ENCODE peak calls at places on chromosomes 13 and 19, in five cellular contexts. T is fibroblast of villous mesenchyme, J is heart left ventricle, Y is retinal pigment epithelial cell, L is PC-3. D is an unnamed sample.

GRCh38 chr13:32042567-32042966 is 11.0 kb downstream of the FRY start:
- DNase-seq in T (no peak), Y (no peak), L (no peak), J (no peak), D (no peak)

GRCh38 chr13:44237276-44237767 is 136.3 kb upstream of the SERP2 start:
- DNase-seq in T (peak), Y (no peak), J (peak), L (peak), D (peak)

GRCh38 chr19:46761418-46761831 is 15.2 kb upstream of the STRN4 start:
- DNase-seq in L (no peak), T (peak), Y (no peak), J (no peak), D (peak)

GRCh38 chr13:73385848-73386247 is 327.0 kb downstream of the KLF5 start:
- DNase-seq in Y (no peak), J (no peak), T (peak), L (no peak), D (no peak)

GRCh38 chr19:4636151-4636717 is 3.1 kb upstream of the TNFAIP8L1 start:
- DNase-seq in L (peak), T (peak), J (peak), Y (no peak), D (no peak)

GRCh38 chr19:3039125-3039524 is 10.0 kb upstream of the TLE2 start:
- DNase-seq in T (no peak), Y (no peak), J (no peak), L (no peak), D (no peak)

GRCh38 chr19:19997656-19998268 is 41.5 kb downstream of the ZNF682 start:
- DNase-seq in J (peak), T (no peak), L (no peak), Y (no peak), D (no peak)

GRCh38 chr13:114131581-114132418 is 623 bp downstream of the RASA3 start:
- DNase-seq in L (no peak), T (no peak), J (no peak), Y (no peak), D (no peak)

GRCh38 chr13:104143760-104144406 is 1077.7 kb upstream of the SLC10A2 start:
- DNase-seq in Y (no peak), L (peak), T (no peak), J (no peak), D (no peak)

GRCh38 chr19:7994923-7995682 is 10.3 kb downstream of the ELAVL1 start:
- DNase-seq in Y (no peak), L (no peak), T (peak), J (no peak), D (no peak)
- TF ChIP-seq CTCF in Y (no peak), L (no peak), T (no peak), J (no peak), D (no peak)

GRCh38 chr19:35232912-35233311 is 4.4 kb upstream of the FAM187B start:
- DNase-seq in J (no peak), Y (no peak), L (no peak), T (no peak), D (no peak)

GRCh38 chr19:35240322-35240721 is 8.5 kb upstream of the LSR start:
- DNase-seq in T (no peak), L (no peak), J (no peak), Y (no peak), D (no peak)

GRCh38 chr19:35231956-35232746 is 3.6 kb upstream of the FAM187B start:
- DNase-seq in Y (no peak), L (no peak), T (no peak), J (no peak), D (no peak)

GRCh38 chr19:35241417-35241816 is 7.4 kb upstream of the LSR start:
- DNase-seq in T (no peak), J (no peak), L (no peak), Y (no peak), D (no peak)

GRCh38 chr19:35236638-35237400 is 8.3 kb upstream of the FAM187B start:
- DNase-seq in J (no peak), T (no peak), L (peak), Y (no peak), D (no peak)
- TF ChIP-seq CTCF in J (no peak), T (peak), L (no peak), Y (no peak), D (no peak)

GRCh38 chr19:13152854-13153626 is 2.8 kb downstream of the IER2 start:
- DNase-seq in L (peak), Y (peak), J (peak), T (peak), D (peak)
- TF ChIP-seq CTCF in L (peak), Y (peak), J (peak), T (no peak), D (peak)

GRCh38 chr19:58407658-58408151 is 744 bp upstream of the ZNF584 start:
- DNase-seq in T (peak), L (no peak), J (no peak), Y (no peak), D (no peak)

GRCh38 chr19:58409010-58409790 is 751 bp downstream of the ZNF584 start:
- DNase-seq in T (no peak), Y (no peak), J (no peak), L (peak), D (no peak)

GRCh38 chr19:58406818-58407657 is 1.4 kb upstream of the ZNF584 start:
- DNase-seq in L (no peak), Y (no peak), J (no peak), T (no peak), D (no peak)

DNA sequence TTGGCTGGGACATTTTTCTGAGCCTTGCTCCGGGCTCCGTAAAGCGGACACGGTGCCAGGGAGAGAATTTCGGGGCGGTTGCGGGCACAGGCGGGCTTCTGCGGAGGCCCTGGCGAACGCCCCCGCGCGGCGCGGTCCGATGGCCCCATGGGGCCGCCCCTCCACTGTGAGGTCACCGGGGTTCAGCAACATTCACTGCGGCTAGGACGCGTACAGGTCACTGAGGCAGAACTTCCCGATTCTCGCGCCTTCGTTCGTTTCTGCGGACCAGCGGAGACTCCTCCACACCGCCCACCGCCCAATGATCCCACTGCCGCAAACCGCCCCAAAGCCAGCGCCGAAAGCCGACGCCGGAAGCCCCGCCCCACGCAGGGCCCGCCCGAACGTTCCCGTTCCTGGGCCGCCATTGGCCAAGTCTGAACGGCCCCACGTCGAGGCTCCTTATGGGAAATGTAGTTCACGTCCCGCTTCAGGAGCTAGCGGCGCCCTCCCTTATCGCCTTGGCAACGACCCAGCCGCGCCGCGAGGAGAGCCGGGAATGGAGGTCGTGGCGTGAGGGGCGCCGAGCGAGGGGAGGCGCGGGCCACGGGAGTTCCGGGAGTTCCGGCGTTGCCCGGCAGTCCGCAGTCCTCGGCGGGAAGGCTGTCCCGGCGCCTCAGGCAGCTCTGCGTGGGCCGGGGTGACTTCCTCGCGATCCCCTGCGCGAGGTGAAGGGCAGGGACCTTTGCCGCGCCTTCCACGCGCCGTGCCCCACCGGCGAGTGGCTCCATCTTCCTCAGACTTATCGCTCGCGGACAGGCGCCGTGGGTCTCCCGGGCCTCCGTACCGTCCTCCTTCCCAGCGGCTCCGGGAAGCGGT is at the start of gene ZNF584:
- DNase-seq in J (peak), Y (peak), T (peak), L (peak), D (peak)
- TF ChIP-seq CTCF in J (peak), Y (peak), T (peak), L (peak), D (no peak)

D was measured in BJ.